ENCODE peak calls at places on chromosomes 1 and 21, in eight cellular contexts. R, C, V, I, Y, D, X and J are unnamed samples.

GRCh38 chr1:147079400-147080012 is 92.8 kb downstream of the PRKAB2 start:
- DNase-seq in R (no peak), C (no peak), V (no peak), I (no peak), Y (no peak), D (no peak), X (peak), J (no peak)

GRCh38 chr21:17270234-17270633 is 242.6 kb upstream of the CXADR start:
- DNase-seq in R (no peak), C (no peak), V (peak), I (peak), Y (peak), D (peak), X (peak), J (peak)

GRCh38 chr1:179953974-179954493 is 576 bp upstream of the CEP350 start:
- DNase-seq in R (no peak), C (no peak), V (peak), I (peak), Y (no peak), D (no peak), X (peak), J (peak)

GRCh38 chr1:237250055-237250454 is 208.1 kb downstream of the RYR2 start:
- DNase-seq in R (no peak), C (no peak), V (no peak), I (no peak), Y (no peak), D (no peak), X (no peak), J (no peak)

GRCh38 chr1:172832332-172832731 is 173.4 kb downstream of the FASLG start:
- DNase-seq in R (no peak), C (no peak), V (no peak), I (no peak), Y (no peak), D (no peak), X (no peak), J (no peak)

GRCh38 chr1:29521846-29522580 is 285.7 kb downstream of the PTPRU start:
- DNase-seq in R (no peak), C (peak), V (no peak), I (no peak), Y (no peak), D (no peak), X (no peak), J (no peak)

GRCh38 chr1:43590389-43590788 is 59.6 kb upstream of the KDM4A start:
- DNase-seq in R (no peak), C (peak), V (no peak), I (no peak), Y (no peak), D (no peak), X (peak), J (no peak)

GRCh38 chr1:118944133-118944532 is 44.0 kb downstream of the TBX15 start:
- DNase-seq in R (no peak), C (no peak), V (no peak), I (no peak), Y (no peak), D (no peak), X (no peak), J (peak)

GRCh38 chr1:98921817-98922216 is 82.8 kb downstream of the PLPPR5 start:
- DNase-seq in R (no peak), C (no peak), V (peak), I (no peak), Y (no peak), D (no peak), X (no peak), J (peak)

GRCh38 chr1:22204989-22205913 is 62.4 kb upstream of the WNT4 start:
- DNase-seq in R (no peak), C (no peak), V (no peak), I (peak), Y (peak), D (no peak), X (no peak), J (peak)

GRCh38 chr1:54973205-54973921 is 7.1 kb upstream of the TMEM61 start:
- DNase-seq in R (peak), C (peak), V (peak), I (peak), Y (peak), D (no peak), X (peak), J (peak)

GRCh38 chr1:248243204-248243603 is 12.0 kb downstream of the OR2M4 start:
- DNase-seq in R (no peak), C (no peak), V (peak), I (peak), Y (peak), D (no peak), X (peak), J (peak)

GRCh38 chr1:96782861-96783260 is 61.3 kb downstream of the PTBP2 start:
- DNase-seq in R (no peak), C (no peak), V (peak), I (no peak), Y (no peak), D (no peak), X (no peak), J (peak)

GRCh38 chr1:179935909-179936496 is 18.6 kb upstream of the CEP350 start:
- DNase-seq in R (no peak), C (no peak), V (no peak), I (no peak), Y (no peak), D (no peak), X (no peak), J (no peak)

GRCh38 chr1:7299329-7299799 is 471.7 kb upstream of the VAMP3 start:
- DNase-seq in R (no peak), C (no peak), V (peak), I (peak), Y (peak), D (peak), X (no peak), J (peak)

GRCh38 chr1:73604739-73605138 is 593.2 kb downstream of the LRRIQ3 start:
- DNase-seq in R (no peak), C (no peak), V (no peak), I (no peak), Y (no peak), D (peak), X (no peak), J (no peak)

GRCh38 chr1:232521660-232522059 is 108.3 kb downstream of the SIPA1L2 start:
- DNase-seq in R (no peak), C (no peak), V (no peak), I (no peak), Y (no peak), D (no peak), X (no peak), J (peak)

GRCh38 chr1:233607252-233608119 is 6.4 kb upstream of the KCNK1 start:
- DNase-seq in R (no peak), C (no peak), V (no peak), I (no peak), Y (no peak), D (no peak), X (no peak), J (peak)

GRCh38 chr1:25804964-25805862 is 5.2 kb downstream of the SELENON start:
- DNase-seq in R (no peak), C (no peak), V (no peak), I (peak), Y (no peak), D (no peak), X (no peak), J (peak)

GRCh38 chr1:53075206-53075605 is 13.2 kb downstream of the PODN start:
- DNase-seq in R (no peak), C (no peak), V (no peak), I (peak), Y (no peak), D (no peak), X (no peak), J (no peak)

GRCh38 chr1:53599461-53599860 is 139.5 kb downstream of the GLIS1 start:
- DNase-seq in R (no peak), C (no peak), V (no peak), I (no peak), Y (no peak), D (no peak), X (no peak), J (no peak)

GRCh38 chr21:25970254-25970930 is 200.2 kb downstream of the APP start:
- DNase-seq in R (no peak), C (no peak), V (no peak), I (no peak), Y (no peak), D (no peak), X (no peak), J (no peak)

GRCh38 chr1:231058416-231059109 is 18.5 kb upstream of the FAM89A start:
- DNase-seq in R (no peak), C (no peak), V (no peak), I (no peak), Y (no peak), D (no peak), X (no peak), J (no peak)

GRCh38 chr21:37072239-37072987 is 458 bp downstream of the PIGP start:
- DNase-seq in R (no peak), C (no peak), V (peak), I (peak), Y (no peak), D (no peak), X (no peak), J (peak)

GRCh38 chr21:17128132-17128531 is 384.7 kb upstream of the CXADR start:
- DNase-seq in R (no peak), C (no peak), V (no peak), I (no peak), Y (no peak), D (peak), X (no peak), J (no peak)

GRCh38 chr1:60461889-60462595 is 388.5 kb upstream of the C1orf87 start:
- DNase-seq in R (no peak), C (no peak), V (no peak), I (no peak), Y (no peak), D (peak), X (no peak), J (no peak)

GRCh38 chr1:101317590-101317989 is 80.8 kb downstream of the S1PR1 start:
- DNase-seq in R (no peak), C (peak), V (no peak), I (peak), Y (no peak), D (no peak), X (no peak), J (no peak)

GRCh38 chr1:152359906-152360305 is at the start of gene FLG2:
- DNase-seq in R (no peak), C (no peak), V (no peak), I (no peak), Y (no peak), D (no peak), X (no peak), J (no peak)

GRCh38 chr1:153790996-153791855 is 16.0 kb downstream of the SLC27A3 start:
- DNase-seq in R (no peak), C (no peak), V (peak), I (peak), Y (peak), D (no peak), X (no peak), J (peak)

GRCh38 chr1:226482975-226483660 is 65.4 kb upstream of the STUM start:
- DNase-seq in R (no peak), C (no peak), V (no peak), I (no peak), Y (no peak), D (no peak), X (peak), J (no peak)

GRCh38 chr1:154744352-154744751 is 125.7 kb downstream of the KCNN3 start:
- DNase-seq in R (no peak), C (no peak), V (no peak), I (no peak), Y (no peak), D (no peak), X (no peak), J (no peak)

GRCh38 chr1:12040457-12041051 is 21.3 kb downstream of the MIIP start:
- DNase-seq in R (peak), C (no peak), V (peak), I (peak), Y (peak), D (no peak), X (no peak), J (peak)

GRCh38 chr1:165289556-165289955 is 67.0 kb downstream of the LMX1A start:
- DNase-seq in R (no peak), C (no peak), V (no peak), I (no peak), Y (no peak), D (no peak), X (peak), J (no peak)

GRCh38 chr1:116474921-116475849 is 95.6 kb downstream of the CD58 start:
- DNase-seq in R (no peak), C (no peak), V (no peak), I (no peak), Y (no peak), D (no peak), X (no peak), J (no peak)

GRCh38 chr1:25784575-25785051 is 15.4 kb upstream of the SELENON start:
- DNase-seq in R (no peak), C (no peak), V (peak), I (peak), Y (peak), D (no peak), X (peak), J (peak)

GRCh38 chr1:201403359-201403758 is 4.2 kb upstream of the LAD1 start:
- DNase-seq in R (no peak), C (no peak), V (no peak), I (peak), Y (no peak), D (no peak), X (no peak), J (no peak)

GRCh38 chr1:103267893-103268292 is 159.6 kb upstream of the COL11A1 start:
- DNase-seq in R (no peak), C (peak), V (no peak), I (no peak), Y (no peak), D (no peak), X (no peak), J (no peak)
- H2AFZ ChIP-seq in R (no peak), C (no peak), V (no peak), I (no peak), Y (no peak), D (no peak), X (no peak), J (no peak)

GRCh38 chr1:227712648-227713047 is 22.5 kb downstream of the JMJD4 start:
- DNase-seq in R (no peak), C (no peak), V (no peak), I (no peak), Y (no peak), D (no peak), X (no peak), J (no peak)
- H2AFZ ChIP-seq in R (no peak), C (no peak), V (no peak), I (no peak), Y (no peak), D (no peak), X (no peak), J (no peak)

GRCh38 chr1:20660363-20661234 is 570 bp downstream of the DDOST start:
- DNase-seq in R (no peak), C (no peak), V (no peak), I (peak), Y (no peak), D (no peak), X (no peak), J (peak)

GRCh38 chr1:20663969-20664715 is 3.0 kb upstream of the DDOST start:
- DNase-seq in R (no peak), C (no peak), V (no peak), I (peak), Y (no peak), D (no peak), X (no peak), J (no peak)

GRCh38 chr1:20663365-20663764 is 2.2 kb upstream of the DDOST start:
- DNase-seq in R (no peak), C (no peak), V (no peak), I (peak), Y (no peak), D (no peak), X (no peak), J (no peak)

GRCh38 chr1:20661235-20662109 is at the start of gene DDOST:
- DNase-seq in R (peak), C (peak), V (peak), I (peak), Y (peak), D (peak), X (peak), J (peak)

DNA sequence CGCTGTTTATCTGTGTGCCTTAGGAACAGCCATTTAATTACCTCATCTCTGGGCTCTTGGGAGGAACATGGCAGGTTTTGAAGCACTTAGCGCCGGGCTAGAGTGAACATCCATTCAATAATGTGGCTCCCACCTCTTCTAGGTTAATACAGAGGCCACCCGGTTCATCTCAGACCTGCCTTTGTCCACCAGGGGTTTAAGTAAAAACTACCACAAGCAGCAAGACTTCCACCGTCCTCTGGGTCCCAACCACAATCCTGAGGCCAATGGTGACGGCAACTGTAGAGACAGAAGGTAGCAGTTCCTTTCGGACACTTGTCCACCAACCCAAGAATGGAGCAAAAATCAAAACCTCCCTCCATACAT is 924 bp upstream of the DDOST start:
- DNase-seq in R (no peak), C (no peak), V (no peak), I (peak), Y (no peak), D (no peak), X (peak), J (no peak)
- H2AFZ ChIP-seq in R (peak), C (no peak), V (peak), I (peak), Y (peak), D (peak), X (peak), J (peak)

GRCh38 chr21:44650973-44651675 is 3.3 kb downstream of the KRTAP12-4 start:
- DNase-seq in R (no peak), C (no peak), V (no peak), I (peak), Y (no peak), D (no peak), X (no peak), J (no peak)
- H2AFZ ChIP-seq in R (no peak), C (no peak), V (no peak), I (no peak), Y (no peak), D (no peak), X (no peak), J (no peak)

DNA sequence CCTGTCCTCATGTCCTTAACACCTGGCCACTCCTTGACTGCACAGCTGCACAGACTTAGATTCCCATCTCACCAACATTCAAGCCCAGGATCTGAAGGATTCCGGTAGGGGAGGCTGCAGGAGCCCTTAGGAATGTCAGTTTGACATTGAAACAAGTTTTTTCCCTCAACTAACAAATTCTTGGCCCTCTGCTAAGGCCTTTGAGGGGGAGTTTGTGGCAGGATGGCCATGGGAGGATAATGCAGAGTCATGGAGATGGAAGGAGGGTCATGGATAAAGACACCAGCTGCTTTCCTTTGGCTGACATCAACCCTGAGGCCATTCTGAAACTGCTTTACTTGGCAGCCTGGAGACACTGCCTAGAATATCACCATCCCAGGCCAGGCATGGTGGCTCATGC is 63.4 kb upstream of the PPP2R5A start:
- DNase-seq in R (no peak), C (no peak), V (peak), I (no peak), Y (no peak), D (no peak), X (no peak), J (no peak)
- H2AFZ ChIP-seq in R (no peak), C (no peak), V (no peak), I (no peak), Y (no peak), D (no peak), X (no peak), J (no peak)

DNA sequence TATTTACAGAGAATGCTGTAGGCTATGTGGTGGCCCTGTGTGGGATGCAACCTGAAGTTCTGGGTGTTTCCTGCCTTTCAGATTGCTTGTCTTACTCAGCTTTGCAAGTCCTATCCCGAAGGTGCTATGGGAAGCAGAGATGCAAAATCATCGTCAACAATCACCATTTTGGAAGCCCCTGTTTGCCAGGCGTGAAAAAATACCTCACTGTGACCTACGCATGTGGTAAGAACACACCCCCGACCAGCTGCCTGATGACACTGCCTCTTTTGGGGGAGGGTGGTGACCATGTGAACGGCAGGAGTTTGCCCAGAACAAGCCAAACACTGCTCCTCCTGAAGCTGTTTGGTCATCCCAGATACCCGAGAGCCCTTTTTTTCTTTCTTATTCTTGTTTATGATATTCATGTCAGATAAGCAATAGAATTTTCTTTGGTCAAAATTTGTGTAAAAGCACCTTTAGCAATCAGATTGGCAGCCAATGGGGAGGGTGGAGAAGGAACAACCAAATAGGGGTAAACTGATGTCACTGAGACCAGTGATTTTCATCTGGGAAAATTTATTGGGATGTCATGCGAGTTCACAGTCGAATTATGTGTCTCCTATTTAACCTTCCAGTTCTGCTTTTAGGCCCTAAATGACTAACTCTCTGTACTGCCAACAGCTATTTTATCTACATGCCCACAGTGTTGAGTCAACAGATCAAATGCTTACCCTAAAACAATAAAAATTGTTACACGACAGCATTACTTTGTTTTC is 82.6 kb downstream of the EVA1C start:
- DNase-seq in R (no peak), C (no peak), V (peak), I (peak), Y (peak), D (peak), X (no peak), J (peak)
- H2AFZ ChIP-seq in R (no peak), C (no peak), V (no peak), I (peak), Y (no peak), D (no peak), X (no peak), J (peak)

DNA sequence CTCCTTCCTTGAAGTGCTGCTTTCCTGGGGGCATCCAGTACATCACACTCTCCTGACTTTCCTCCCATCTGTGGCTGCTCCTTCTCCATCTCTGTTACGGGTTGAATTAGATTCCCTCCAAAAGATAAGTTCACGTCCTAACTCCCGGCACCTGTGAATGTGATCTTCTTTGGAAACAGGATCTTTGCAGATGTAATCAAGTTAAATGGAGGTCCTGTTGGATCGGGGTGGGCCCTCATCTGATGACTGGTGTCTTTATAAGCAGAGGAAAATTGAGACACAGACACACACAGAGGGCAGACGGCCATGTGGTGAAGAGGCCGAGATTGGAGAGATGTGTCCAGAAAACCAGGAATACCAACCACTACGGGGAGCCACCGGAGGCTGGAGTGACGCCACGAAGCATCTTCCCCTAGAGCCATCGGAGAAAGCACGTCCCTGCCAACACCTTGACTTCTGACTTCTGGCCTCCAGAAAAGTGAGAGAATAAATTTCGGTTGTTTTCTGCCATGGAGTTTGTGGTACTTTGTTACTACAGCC is 36.0 kb downstream of the ZBTB18 start:
- DNase-seq in R (no peak), C (no peak), V (no peak), I (no peak), Y (no peak), D (no peak), X (no peak), J (no peak)
- H2AFZ ChIP-seq in R (no peak), C (no peak), V (no peak), I (no peak), Y (no peak), D (no peak), X (no peak), J (no peak)

DNA sequence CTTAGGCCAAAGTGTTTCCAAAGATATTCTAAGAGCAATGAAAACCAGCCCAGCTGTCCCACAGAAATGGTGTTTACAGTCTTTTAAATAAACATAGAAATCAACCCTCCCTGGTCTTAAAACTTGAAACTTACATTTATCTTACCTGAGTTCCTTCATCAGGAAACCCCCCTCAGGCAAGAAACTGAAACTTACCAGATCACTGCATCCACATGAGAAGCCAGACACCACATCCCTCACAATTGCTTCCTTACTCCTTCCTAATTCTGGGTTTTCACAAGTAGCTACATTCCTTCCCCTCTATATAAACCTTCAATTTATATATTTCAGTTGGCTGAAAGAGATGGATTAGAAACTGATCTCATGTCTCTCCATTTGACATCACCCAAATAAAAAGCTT is 563.0 kb upstream of the CHRM3 start:
- DNase-seq in R (no peak), C (no peak), V (no peak), I (no peak), Y (no peak), D (no peak), X (no peak), J (no peak)
- H2AFZ ChIP-seq in R (no peak), C (no peak), V (no peak), I (no peak), Y (no peak), D (no peak), X (no peak), J (no peak)